ENCODE peak calls at places on chromosomes 11 and 22, in four cellular contexts. E is NCI-H1105 treated with DMSO at 0.1 percent for 48 hours, F is activated T-cell treated with anti-CD3 and anti-CD28 coated beads for 24 hours, R is NCI-H2029. Y is an unnamed sample.

GRCh38 chr11:68685656-68686380 is 1.5 kb downstream of the GAL start:
- DNase-seq in E (no peak), F (no peak), R (no peak), Y (no peak)

GRCh38 chr11:124075492-124075840 is 34.3 kb upstream of the OR10G7 start:
- DNase-seq in E (no peak), F (no peak), R (no peak), Y (no peak)

GRCh38 chr11:126403658-126404057 is 48.2 kb downstream of the ST3GAL4 start:
- DNase-seq in E (no peak), F (no peak), R (no peak), Y (no peak)

GRCh38 chr11:130737866-130738431 is 178.3 kb downstream of the SNX19 start:
- DNase-seq in E (peak), F (no peak), R (no peak), Y (no peak)

GRCh38 chr11:113356203-113356602 is 31.4 kb upstream of the ANKK1 start:
- DNase-seq in E (no peak), F (no peak), R (no peak), Y (no peak)

GRCh38 chr22:23217171-23218052 is 37.1 kb downstream of the BCR start:
- DNase-seq in E (no peak), F (no peak), R (no peak), Y (no peak)

GRCh38 chr11:58923300-58923788 is 15.9 kb upstream of the GLYATL1 start:
- DNase-seq in E (no peak), F (no peak), R (no peak), Y (no peak)

GRCh38 chr11:118241191-118242098 is 10.7 kb downstream of the MPZL3 start:
- DNase-seq in E (no peak), F (peak), R (peak), Y (peak)

GRCh38 chr11:119421351-119421750 is 1.6 kb downstream of the THY1 start:
- DNase-seq in E (no peak), F (no peak), R (no peak), Y (no peak)

GRCh38 chr11:92397356-92397755 is 172.7 kb downstream of the FAT3 start:
- DNase-seq in E (no peak), F (no peak), R (no peak), Y (no peak)

GRCh38 chr22:20080776-20081654 is 974 bp downstream of the DGCR8 start:
- DNase-seq in E (peak), F (no peak), R (peak), Y (peak)

GRCh38 chr11:12808519-12808918 is 134.3 kb downstream of the TEAD1 start:
- DNase-seq in E (no peak), F (no peak), R (no peak), Y (no peak)

GRCh38 chr11:11980841-11981308 is 27.6 kb downstream of the DKK3 start:
- DNase-seq in E (no peak), F (no peak), R (no peak), Y (no peak)

Y was measured in LNCaP clone FGC.